ENCODE peak calls at places on chromosomes 13 and 19, in six cellular contexts. K, R, N, O, T and B are unnamed samples.

GRCh38 chr13:48492123-48493075 is 40.5 kb downstream of the RCBTB2 start:
- DNase-seq in O (no peak), K (no peak), T (peak), R (no peak), N (peak), B (peak)

GRCh38 chr13:25478186-25478585 is 106.4 kb downstream of the ATP8A2 start:
- DNase-seq in N (no peak), R (peak), K (no peak), T (no peak), O (no peak), B (peak)

GRCh38 chr13:44506719-44507118 is 69.4 kb downstream of the TSC22D1 start:
- DNase-seq in N (no peak), K (no peak), T (no peak), R (no peak), O (no peak), B (no peak)

GRCh38 chr13:45674908-45675307 is 27.2 kb upstream of the CBY2 start:
- DNase-seq in N (peak), O (no peak), R (peak), T (no peak), K (peak), B (peak)

GRCh38 chr13:100818706-100819105 is 144.1 kb upstream of the TMTC4 start:
- DNase-seq in K (no peak), O (no peak), R (no peak), T (peak), N (no peak), B (no peak)

GRCh38 chr19:31338069-31338767 is 11.0 kb downstream of the TSHZ3 start:
- DNase-seq in N (peak), T (no peak), R (peak), O (no peak), K (no peak), B (peak)

GRCh38 chr19:29666634-29667389 is 1.6 kb downstream of the PLEKHF1 start:
- DNase-seq in N (peak), T (no peak), R (peak), O (no peak), K (peak), B (peak)

GRCh38 chr19:14022469-14022868 is 5.5 kb upstream of the RLN3 start:
- DNase-seq in T (peak), R (no peak), N (peak), O (no peak), K (no peak), B (no peak)

GRCh38 chr13:31538067-31539042 is 201.0 kb upstream of the RXFP2 start:
- DNase-seq in O (no peak), R (peak), K (no peak), T (no peak), N (peak), B (peak)

GRCh38 chr13:40318366-40318765 is 348.1 kb downstream of the FOXO1 start:
- DNase-seq in T (no peak), R (no peak), O (no peak), K (no peak), N (no peak), B (no peak)

GRCh38 chr19:5294403-5295160 is 46.0 kb downstream of the PTPRS start:
- DNase-seq in O (no peak), K (no peak), T (no peak), R (no peak), N (no peak), B (no peak)

GRCh38 chr19:35345671-35346111 is 2.0 kb upstream of the FFAR1 start:
- DNase-seq in T (no peak), O (no peak), N (no peak), R (no peak), K (no peak), B (no peak)

GRCh38 chr19:50181121-50181520 is 18.0 kb upstream of the IZUMO2 start:
- DNase-seq in T (no peak), N (no peak), O (no peak), R (no peak), K (no peak), B (no peak)

GRCh38 chr19:14505488-14506239 is 9.7 kb upstream of the GIPC1 start:
- DNase-seq in K (no peak), T (peak), R (peak), O (no peak), N (peak), B (peak)

GRCh38 chr13:71148391-71148790 is 718.6 kb downstream of the DACH1 start:
- DNase-seq in O (no peak), K (peak), R (no peak), T (no peak), N (no peak), B (no peak)

GRCh38 chr19:50325310-50326100 is 3.7 kb downstream of the KCNC3 start:
- DNase-seq in N (peak), T (peak), R (peak), K (peak), O (peak), B (peak)

GRCh38 chr13:102690883-102691282 is 4.0 kb downstream of the METTL21C start:
- DNase-seq in O (no peak), K (no peak), T (no peak), N (no peak), R (no peak), B (no peak)

GRCh38 chr19:57719424-57719823 is 8.0 kb downstream of the ZNF671 start:
- DNase-seq in O (no peak), N (no peak), K (no peak), T (no peak), R (no peak), B (no peak)

GRCh38 chr13:42970824-42971669 is 21.0 kb downstream of the EPSTI1 start:
- DNase-seq in R (peak), N (peak), K (peak), T (peak), O (no peak), B (peak)

GRCh38 chr19:1553415-1553814 is 14.7 kb downstream of the MEX3D start:
- DNase-seq in O (no peak), R (no peak), N (no peak), K (no peak), T (no peak), B (no peak)

GRCh38 chr13:33464345-33464744 is 178.8 kb upstream of the STARD13 start:
- DNase-seq in R (no peak), O (no peak), K (no peak), N (no peak), T (no peak), B (no peak)

GRCh38 chr13:97853550-97853949 is 99.9 kb upstream of the IPO5 start:
- DNase-seq in O (no peak), T (no peak), N (peak), R (no peak), K (no peak), B (no peak)

GRCh38 chr19:39792999-39793546 is 14.4 kb downstream of the LEUTX start:
- DNase-seq in O (peak), K (peak), T (peak), R (peak), N (peak), B (peak)

GRCh38 chr13:102580552-102581169 is 16.1 kb upstream of the TPP2 start:
- DNase-seq in N (peak), R (peak), O (no peak), K (peak), T (peak), B (peak)

GRCh38 chr13:83496501-83496900 is 385.8 kb downstream of the SLITRK1 start:
- DNase-seq in N (no peak), K (no peak), O (no peak), T (no peak), R (no peak), B (no peak)

GRCh38 chr19:3801412-3802096 is 15.4 kb upstream of the MATK start:
- DNase-seq in N (no peak), R (peak), K (peak), O (no peak), T (no peak), B (no peak)
- H3K4me3 ChIP-seq in N (no peak), R (no peak), K (peak), O (peak), T (peak), B (peak)

DNA sequence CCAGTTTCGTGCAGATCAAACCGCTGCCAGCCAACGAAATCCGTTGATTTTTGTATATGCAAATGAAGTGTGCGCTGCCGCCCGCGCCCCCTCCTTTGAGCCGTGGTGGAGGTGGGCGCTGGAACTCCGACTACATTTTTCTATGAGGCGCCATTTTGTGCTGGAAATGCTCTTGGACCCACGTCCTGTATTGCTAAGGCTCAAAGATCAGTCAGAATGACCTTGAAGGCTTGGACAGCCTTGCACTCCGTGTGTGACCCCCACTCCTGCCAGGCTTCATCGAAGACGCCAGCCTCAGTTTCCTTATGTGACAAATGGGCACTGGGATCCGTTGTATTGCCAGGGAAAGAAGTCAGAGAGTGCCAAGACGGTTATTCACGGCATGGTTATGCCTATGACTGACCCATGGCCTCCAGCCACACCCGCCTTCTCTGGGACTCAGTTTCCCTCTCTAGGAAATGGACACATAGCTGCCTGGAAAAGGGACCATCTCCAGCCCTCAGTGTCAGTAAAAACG is 790 bp upstream of the UBE2S start:
- DNase-seq in O (no peak), R (no peak), T (no peak), K (no peak), N (no peak), B (no peak)
- H2BK5ac ChIP-seq in O (peak), R (peak), T (peak), K (no peak), N (peak), B (no peak)

DNA sequence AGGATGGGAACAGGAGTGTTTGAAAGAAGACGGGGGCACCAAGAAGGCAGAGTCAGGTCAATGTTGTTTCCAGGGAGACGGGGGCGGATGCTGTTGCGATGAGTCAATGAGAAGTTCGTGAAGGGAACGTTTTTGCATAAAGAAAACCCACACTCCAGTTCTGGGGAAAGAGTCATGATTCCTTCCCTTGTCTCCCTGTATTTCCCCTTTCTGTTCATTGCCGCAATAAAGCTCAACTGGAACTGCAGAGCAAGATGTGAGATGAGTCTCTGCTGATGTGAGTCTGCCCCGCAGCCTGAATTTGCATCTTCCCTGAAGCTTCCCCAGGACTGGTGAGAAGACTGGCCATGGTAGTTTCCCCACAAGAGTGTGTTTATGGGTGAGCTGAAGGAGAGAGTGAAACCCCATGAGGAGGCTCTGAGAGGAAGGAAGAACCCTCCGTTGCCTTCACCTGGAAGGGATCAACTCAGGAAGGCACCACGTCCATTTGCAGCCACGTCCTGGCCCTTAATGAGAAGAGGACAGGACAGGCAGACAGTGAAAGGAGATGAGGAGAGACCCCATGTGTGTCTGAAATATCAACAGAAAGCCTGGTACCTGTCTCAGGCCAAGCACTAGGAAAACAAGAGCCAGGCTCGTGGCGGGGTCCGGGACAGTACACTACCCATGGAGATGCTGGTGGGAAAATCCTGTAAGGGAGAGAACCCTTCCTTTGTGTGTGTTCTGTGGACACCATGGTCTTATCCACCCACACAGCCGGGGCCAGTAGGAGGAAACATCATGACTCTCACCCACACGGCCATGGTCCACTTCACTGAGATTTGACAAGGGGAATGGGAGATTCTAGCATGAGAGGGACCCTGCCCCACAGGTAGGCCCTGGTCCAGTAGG is 13.7 kb downstream of the LILRA1 start:
- DNase-seq in R (no peak), O (no peak), T (no peak), K (no peak), N (no peak), B (no peak)
- H3K4me3 ChIP-seq in R (no peak), O (no peak), T (no peak), K (no peak), N (no peak), B (no peak)

DNA sequence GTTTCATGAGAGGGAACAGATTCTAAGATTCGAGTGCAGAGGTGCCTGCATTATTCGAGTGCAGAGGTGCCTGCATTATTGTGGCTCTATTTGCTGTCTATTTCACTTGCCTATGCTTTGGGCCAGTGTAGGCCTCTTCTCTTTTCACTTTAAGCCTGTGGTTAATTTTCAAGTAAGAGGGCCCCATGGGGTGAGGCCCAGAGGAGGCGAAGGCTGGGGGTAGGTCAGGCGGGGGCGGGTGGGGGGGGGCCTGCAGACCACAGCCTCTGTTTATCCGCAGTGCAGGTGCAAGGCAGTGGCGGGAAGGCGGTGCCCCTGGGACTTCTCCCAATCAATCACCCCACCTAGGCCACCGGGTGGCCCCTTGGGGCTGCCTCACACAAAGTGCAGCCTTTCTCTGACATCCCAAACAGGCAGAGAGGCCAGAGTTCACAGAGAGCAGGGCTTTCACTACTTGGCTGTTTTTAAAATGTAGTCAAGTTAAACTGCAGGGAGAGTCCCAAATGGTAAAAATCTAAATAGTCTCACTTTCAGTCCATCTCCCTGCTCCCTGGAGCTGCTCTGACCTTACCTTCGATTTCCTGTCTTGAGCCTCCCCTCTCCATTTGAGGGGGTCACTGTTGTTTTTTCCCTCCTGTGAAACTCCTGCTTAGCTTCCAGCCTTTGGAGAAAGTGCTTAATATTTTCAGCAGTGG is 249.1 kb downstream of the DLEU7 start:
- DNase-seq in N (no peak), K (peak), T (no peak), R (no peak), O (no peak), B (no peak)
- H2BK5ac ChIP-seq in N (no peak), K (no peak), T (no peak), R (no peak), O (no peak), B (no peak)

DNA sequence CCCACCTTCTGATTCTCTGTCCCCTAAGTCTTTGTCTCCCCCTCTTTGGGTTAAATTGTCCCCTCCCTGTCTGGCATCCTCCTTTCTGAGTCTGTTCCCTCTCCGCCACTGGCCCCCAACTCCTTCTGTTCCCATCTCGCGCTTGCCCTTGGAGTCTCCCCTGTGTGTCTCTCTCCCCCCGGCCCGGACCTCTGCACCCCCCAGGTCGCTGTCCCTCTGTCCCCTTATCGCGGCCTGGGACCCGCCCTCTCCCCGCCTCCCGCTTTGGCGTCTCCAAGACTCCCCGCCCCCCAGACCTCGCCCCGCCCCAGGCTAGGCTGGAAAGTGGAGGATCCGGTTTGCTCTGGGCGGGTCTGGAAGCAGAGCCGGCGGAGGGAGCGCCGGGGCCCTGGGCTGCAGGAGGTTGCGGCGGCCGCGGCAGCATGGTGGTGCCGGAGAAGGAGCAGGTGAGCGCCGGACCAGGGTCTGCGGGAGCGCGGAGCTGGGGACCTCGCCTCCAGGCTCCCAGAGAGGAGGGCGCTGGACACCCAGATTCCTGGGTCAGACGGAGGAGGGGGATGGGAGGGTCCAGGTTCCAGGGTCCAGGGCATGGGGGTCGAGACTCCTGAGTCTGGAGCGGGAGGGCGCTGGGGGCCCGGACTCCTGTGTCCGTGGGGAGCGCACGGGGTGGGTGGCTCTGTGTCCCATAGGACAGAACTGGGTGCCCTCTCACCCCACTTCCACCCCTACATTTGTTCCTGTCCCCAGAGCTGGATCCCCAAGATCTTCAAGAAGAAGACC is at the start of gene TRPM4:
- DNase-seq in O (peak), N (peak), K (peak), R (peak), T (peak), B (peak)
- H3K4me3 ChIP-seq in O (peak), N (peak), K (peak), R (peak), T (peak), B (peak)

DNA sequence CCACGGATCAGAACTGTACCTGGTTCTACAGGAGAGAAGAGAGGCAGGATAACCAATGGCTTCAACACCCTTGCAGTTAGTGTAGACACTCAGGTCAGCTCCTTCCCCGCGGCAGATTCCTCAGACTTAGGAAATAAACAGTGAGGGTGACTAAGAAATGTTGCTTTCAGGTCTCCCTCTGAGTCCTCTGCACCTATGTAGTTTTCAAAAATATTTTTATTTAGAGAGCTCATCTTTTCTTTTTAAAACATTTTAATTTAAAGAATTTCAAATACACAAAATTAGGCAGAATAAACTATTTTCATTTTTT is 195.2 kb downstream of the KLF12 start:
- DNase-seq in K (no peak), N (no peak), T (peak), R (peak), O (no peak), B (peak)
- H2BK5ac ChIP-seq in K (no peak), N (peak), T (no peak), R (no peak), O (no peak), B (no peak)

DNA sequence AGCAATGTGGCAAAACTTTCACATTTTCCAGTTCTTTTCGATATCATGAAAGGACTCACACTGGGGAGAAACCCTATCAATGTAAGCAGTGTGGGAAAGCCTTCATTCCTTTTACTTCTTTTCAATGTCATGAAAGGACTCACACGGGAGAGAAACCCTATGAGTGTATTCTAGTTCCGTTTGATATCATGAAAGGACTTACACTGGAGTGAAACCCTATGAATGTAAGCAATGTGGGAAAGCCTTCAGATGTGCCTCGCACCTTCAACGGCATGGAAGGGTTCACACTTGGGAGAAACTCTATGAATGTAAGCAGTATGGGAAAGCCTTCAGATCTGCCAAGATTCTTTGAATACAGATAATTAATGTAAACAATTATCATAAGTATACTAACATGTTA is 14.5 kb upstream of the ZNF763 start:
- DNase-seq in O (no peak), T (no peak), N (no peak), K (no peak), R (no peak), B (no peak)
- H3K4me3 ChIP-seq in O (no peak), T (no peak), N (no peak), K (no peak), R (peak), B (peak)

DNA sequence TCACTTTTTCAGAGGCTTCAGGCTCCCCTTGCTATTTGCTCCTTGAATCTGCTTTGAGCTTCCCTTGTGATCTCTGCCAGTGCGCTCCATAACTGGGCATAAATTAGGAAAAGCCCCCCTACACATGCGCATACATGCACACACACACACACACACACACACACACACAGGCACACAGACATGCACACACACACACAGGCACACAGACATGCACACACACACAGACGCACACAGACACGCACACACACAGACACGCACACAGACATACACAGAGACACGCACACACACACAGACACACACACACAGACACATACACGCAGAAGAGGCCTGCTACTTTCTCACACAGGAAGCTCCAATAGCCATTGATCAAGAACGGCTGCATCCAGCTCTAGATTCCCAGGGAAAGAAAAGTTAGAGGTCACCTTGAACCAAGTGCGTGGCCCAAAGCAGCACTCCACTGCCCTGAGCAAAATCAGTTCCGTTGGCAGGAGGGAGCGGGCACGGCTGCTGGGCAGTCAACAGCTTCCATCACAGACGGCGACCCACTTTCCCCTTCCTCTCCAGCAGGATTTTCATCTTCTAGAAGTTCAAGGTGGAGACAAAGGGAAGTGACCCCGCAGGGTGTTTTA is 145.6 kb downstream of the DPF1 start:
- DNase-seq in O (no peak), T (no peak), R (no peak), K (no peak), N (no peak), B (no peak)
- H2BK5ac ChIP-seq in O (no peak), T (no peak), R (no peak), K (no peak), N (peak), B (no peak)